ENCODE peak calls at places on chromosome 18, in five cellular contexts. One of them, this sample, is unnamed.

GRCh38 chr18:6058941-6059340 is 163.6 kb upstream of the TMEM200C start:
- DNase-seq in CD8-positive, alpha-beta memory T cell: no peak
- DNase-seq in Peyer's patch: no peak
- DNase-seq in sigmoid colon: no peak
- DNase-seq in naive thymus-derived CD4-positive, alpha-beta T cell: no peak
- DNase-seq in this sample: no peak

GRCh38 chr18:67621025-67621713 is 104.6 kb upstream of the DSEL start:
- DNase-seq in sigmoid colon: no peak
- DNase-seq in Peyer's patch: no peak
- DNase-seq in CD8-positive, alpha-beta memory T cell: no peak
- DNase-seq in naive thymus-derived CD4-positive, alpha-beta T cell: no peak
- DNase-seq in this sample: no peak

GRCh38 chr18:45104071-45104440 is 423.4 kb downstream of the SETBP1 start:
- DNase-seq in sigmoid colon: no peak
- DNase-seq in CD8-positive, alpha-beta memory T cell: no peak
- DNase-seq in Peyer's patch: no peak
- DNase-seq in naive thymus-derived CD4-positive, alpha-beta T cell: no peak
- DNase-seq in this sample: no peak

GRCh38 chr18:13993730-13994129 is 78.4 kb upstream of the MC2R start:
- DNase-seq in Peyer's patch: no peak
- DNase-seq in CD8-positive, alpha-beta memory T cell: no peak
- DNase-seq in sigmoid colon: no peak
- DNase-seq in naive thymus-derived CD4-positive, alpha-beta T cell: no peak
- DNase-seq in this sample: no peak

GRCh38 chr18:77108821-77109692 is 23.5 kb downstream of the MBP start:
- DNase-seq in naive thymus-derived CD4-positive, alpha-beta T cell: no peak
- DNase-seq in Peyer's patch: no peak
- DNase-seq in CD8-positive, alpha-beta memory T cell: no peak
- DNase-seq in sigmoid colon: no peak
- DNase-seq in this sample: no peak

GRCh38 chr18:45962461-45962860 is 4.7 kb downstream of the EPG5 start:
- DNase-seq in Peyer's patch: no peak
- DNase-seq in sigmoid colon: no peak
- DNase-seq in naive thymus-derived CD4-positive, alpha-beta T cell: no peak
- DNase-seq in CD8-positive, alpha-beta memory T cell: peak
- DNase-seq in this sample: no peak

GRCh38 chr18:9827856-9828793 is 57.6 kb upstream of the TXNDC2 start:
- DNase-seq in naive thymus-derived CD4-positive, alpha-beta T cell: no peak
- DNase-seq in Peyer's patch: no peak
- DNase-seq in sigmoid colon: peak
- DNase-seq in CD8-positive, alpha-beta memory T cell: no peak
- DNase-seq in this sample: no peak

GRCh38 chr18:79385749-79386341 is 9.9 kb upstream of the NFATC1 start:
- DNase-seq in sigmoid colon: peak
- DNase-seq in naive thymus-derived CD4-positive, alpha-beta T cell: no peak
- DNase-seq in Peyer's patch: no peak
- DNase-seq in CD8-positive, alpha-beta memory T cell: no peak
- DNase-seq in this sample: no peak

GRCh38 chr18:51151568-51152511 is 45.6 kb downstream of the MEX3C start:
- DNase-seq in sigmoid colon: no peak
- DNase-seq in naive thymus-derived CD4-positive, alpha-beta T cell: peak
- DNase-seq in Peyer's patch: no peak
- DNase-seq in CD8-positive, alpha-beta memory T cell: peak
- DNase-seq in this sample: no peak

GRCh38 chr18:46407471-46408166 is 249.4 kb downstream of the LOXHD1 start:
- DNase-seq in naive thymus-derived CD4-positive, alpha-beta T cell: no peak
- DNase-seq in sigmoid colon: peak
- DNase-seq in Peyer's patch: no peak
- DNase-seq in CD8-positive, alpha-beta memory T cell: no peak
- DNase-seq in this sample: no peak

GRCh38 chr18:32661486-32662299 is 111.1 kb downstream of the KLHL14 start:
- DNase-seq in CD8-positive, alpha-beta memory T cell: no peak
- DNase-seq in Peyer's patch: no peak
- DNase-seq in naive thymus-derived CD4-positive, alpha-beta T cell: no peak
- DNase-seq in sigmoid colon: no peak
- DNase-seq in this sample: no peak

GRCh38 chr18:1846640-1847039 is 724.7 kb downstream of the METTL4 start:
- DNase-seq in Peyer's patch: no peak
- DNase-seq in sigmoid colon: no peak
- DNase-seq in CD8-positive, alpha-beta memory T cell: no peak
- DNase-seq in naive thymus-derived CD4-positive, alpha-beta T cell: no peak
- DNase-seq in this sample: no peak

GRCh38 chr18:68489018-68489792 is 225.7 kb downstream of the TMX3 start:
- DNase-seq in Peyer's patch: no peak
- DNase-seq in naive thymus-derived CD4-positive, alpha-beta T cell: no peak
- DNase-seq in CD8-positive, alpha-beta memory T cell: no peak
- DNase-seq in sigmoid colon: no peak
- DNase-seq in this sample: no peak

GRCh38 chr18:386950-387349 is 113.6 kb downstream of the COLEC12 start:
- DNase-seq in CD8-positive, alpha-beta memory T cell: no peak
- DNase-seq in naive thymus-derived CD4-positive, alpha-beta T cell: no peak
- DNase-seq in Peyer's patch: no peak
- DNase-seq in sigmoid colon: no peak
- DNase-seq in this sample: no peak

GRCh38 chr18:45726603-45727002 is 2.6 kb downstream of the SLC14A1 start:
- DNase-seq in naive thymus-derived CD4-positive, alpha-beta T cell: no peak
- DNase-seq in CD8-positive, alpha-beta memory T cell: no peak
- DNase-seq in sigmoid colon: no peak
- DNase-seq in Peyer's patch: no peak
- DNase-seq in this sample: no peak

GRCh38 chr18:79353238-79353637 is 42.5 kb upstream of the NFATC1 start:
- DNase-seq in CD8-positive, alpha-beta memory T cell: no peak
- DNase-seq in sigmoid colon: no peak
- DNase-seq in naive thymus-derived CD4-positive, alpha-beta T cell: no peak
- DNase-seq in Peyer's patch: no peak
- DNase-seq in this sample: no peak

GRCh38 chr18:44781890-44782289 is 101.2 kb downstream of the SETBP1 start:
- DNase-seq in sigmoid colon: no peak
- DNase-seq in naive thymus-derived CD4-positive, alpha-beta T cell: no peak
- DNase-seq in CD8-positive, alpha-beta memory T cell: no peak
- DNase-seq in Peyer's patch: no peak
- DNase-seq in this sample: no peak

GRCh38 chr18:41940506-41941215 is 14.4 kb upstream of the PIK3C3 start:
- DNase-seq in Peyer's patch: no peak
- DNase-seq in sigmoid colon: no peak
- DNase-seq in CD8-positive, alpha-beta memory T cell: no peak
- DNase-seq in naive thymus-derived CD4-positive, alpha-beta T cell: no peak
- DNase-seq in this sample: no peak

GRCh38 chr18:28236487-28236886 is 59.6 kb upstream of the CDH2 start:
- DNase-seq in sigmoid colon: no peak
- DNase-seq in CD8-positive, alpha-beta memory T cell: no peak
- DNase-seq in Peyer's patch: no peak
- DNase-seq in naive thymus-derived CD4-positive, alpha-beta T cell: no peak
- DNase-seq in this sample: no peak

GRCh38 chr18:8991131-8991530 is 111.4 kb upstream of the NDUFV2 start:
- DNase-seq in naive thymus-derived CD4-positive, alpha-beta T cell: no peak
- DNase-seq in CD8-positive, alpha-beta memory T cell: no peak
- DNase-seq in Peyer's patch: no peak
- DNase-seq in sigmoid colon: no peak
- DNase-seq in this sample: no peak

GRCh38 chr18:27903906-27904305 is 273.0 kb downstream of the CDH2 start:
- DNase-seq in Peyer's patch: no peak
- DNase-seq in naive thymus-derived CD4-positive, alpha-beta T cell: no peak
- DNase-seq in sigmoid colon: no peak
- DNase-seq in CD8-positive, alpha-beta memory T cell: no peak
- DNase-seq in this sample: no peak

GRCh38 chr18:40904295-40904694 is 1050.7 kb upstream of the PIK3C3 start:
- DNase-seq in Peyer's patch: no peak
- DNase-seq in CD8-positive, alpha-beta memory T cell: no peak
- DNase-seq in naive thymus-derived CD4-positive, alpha-beta T cell: no peak
- DNase-seq in sigmoid colon: no peak
- DNase-seq in this sample: no peak

GRCh38 chr18:65725421-65726050 is 25.3 kb upstream of the CDH7 start:
- DNase-seq in Peyer's patch: peak
- DNase-seq in naive thymus-derived CD4-positive, alpha-beta T cell: no peak
- DNase-seq in sigmoid colon: no peak
- DNase-seq in CD8-positive, alpha-beta memory T cell: no peak
- DNase-seq in this sample: no peak

GRCh38 chr18:3710712-3711269 is 260.8 kb downstream of the TGIF1 start:
- DNase-seq in CD8-positive, alpha-beta memory T cell: no peak
- DNase-seq in naive thymus-derived CD4-positive, alpha-beta T cell: no peak
- DNase-seq in sigmoid colon: no peak
- DNase-seq in Peyer's patch: peak
- DNase-seq in this sample: no peak

GRCh38 chr18:44897445-44898215 is 216.9 kb downstream of the SETBP1 start:
- DNase-seq in sigmoid colon: no peak
- DNase-seq in naive thymus-derived CD4-positive, alpha-beta T cell: no peak
- DNase-seq in Peyer's patch: no peak
- DNase-seq in CD8-positive, alpha-beta memory T cell: no peak
- DNase-seq in this sample: no peak

DNA sequence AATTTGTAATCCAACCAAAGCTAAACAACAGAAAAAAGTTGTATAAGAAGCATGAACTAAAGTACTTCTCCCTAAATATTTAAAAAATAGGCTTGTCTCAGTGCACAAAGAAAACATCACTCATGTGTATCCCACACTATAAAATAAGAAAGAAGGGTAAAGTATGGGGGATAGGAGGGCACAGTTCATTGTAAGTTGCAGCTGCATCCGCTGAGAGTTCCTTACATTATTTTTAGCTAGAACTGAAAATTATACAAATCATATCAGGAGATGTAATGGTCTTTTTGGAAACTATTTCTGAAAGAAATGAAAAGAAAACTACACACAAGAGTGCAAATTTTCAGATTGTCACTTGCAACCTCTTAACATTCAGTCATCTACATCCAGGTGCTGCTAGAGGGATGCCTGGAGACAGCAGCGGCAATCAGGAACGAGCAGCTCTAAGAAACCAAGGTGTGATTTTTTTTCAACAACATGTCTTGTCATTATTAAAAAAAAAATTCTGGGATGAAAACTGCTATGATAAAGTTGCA is 273.6 kb downstream of the ASXL3 start:
- DNase-seq in CD8-positive, alpha-beta memory T cell: no peak
- DNase-seq in Peyer's patch: no peak
- DNase-seq in naive thymus-derived CD4-positive, alpha-beta T cell: no peak
- DNase-seq in sigmoid colon: no peak
- DNase-seq in this sample: no peak
- H3K27ac ChIP-seq in CD8-positive, alpha-beta memory T cell: no peak
- H3K27ac ChIP-seq in Peyer's patch: no peak
- H3K27ac ChIP-seq in naive thymus-derived CD4-positive, alpha-beta T cell: no peak
- H3K27ac ChIP-seq in sigmoid colon: no peak
- H3K27ac ChIP-seq in this sample: no peak

GRCh38 chr18:26540041-26540628 is 8.2 kb downstream of the KCTD1 start:
- DNase-seq in CD8-positive, alpha-beta memory T cell: no peak
- DNase-seq in sigmoid colon: no peak
- DNase-seq in naive thymus-derived CD4-positive, alpha-beta T cell: no peak
- DNase-seq in Peyer's patch: no peak
- DNase-seq in this sample: no peak
- H3K27ac ChIP-seq in CD8-positive, alpha-beta memory T cell: no peak
- H3K27ac ChIP-seq in sigmoid colon: no peak
- H3K27ac ChIP-seq in naive thymus-derived CD4-positive, alpha-beta T cell: no peak
- H3K27ac ChIP-seq in Peyer's patch: no peak
- H3K27ac ChIP-seq in this sample: peak

DNA sequence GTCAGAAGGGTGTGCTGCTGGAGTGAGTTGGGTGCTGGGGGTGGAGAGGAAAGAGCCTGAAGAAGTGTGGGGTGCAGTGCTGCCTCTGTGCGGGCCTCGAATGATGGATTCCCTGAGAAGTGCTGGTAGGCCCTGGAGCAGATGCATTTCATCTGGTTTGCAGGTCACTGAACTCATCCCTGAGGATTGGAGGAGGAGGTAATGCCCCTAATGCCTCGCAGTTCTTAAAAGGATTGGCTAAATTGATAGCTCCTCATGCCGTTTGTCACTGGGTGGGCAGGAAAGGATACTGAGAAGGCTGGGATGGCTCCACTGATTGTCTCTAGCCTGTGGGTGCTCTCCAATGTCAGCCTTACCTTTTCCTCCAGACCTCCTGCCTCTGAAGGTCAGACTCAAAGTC is 74.1 kb downstream of the CTIF start:
- DNase-seq in CD8-positive, alpha-beta memory T cell: no peak
- DNase-seq in naive thymus-derived CD4-positive, alpha-beta T cell: no peak
- DNase-seq in sigmoid colon: no peak
- DNase-seq in Peyer's patch: no peak
- DNase-seq in this sample: no peak
- H3K27ac ChIP-seq in CD8-positive, alpha-beta memory T cell: no peak
- H3K27ac ChIP-seq in naive thymus-derived CD4-positive, alpha-beta T cell: no peak
- H3K27ac ChIP-seq in sigmoid colon: peak
- H3K27ac ChIP-seq in Peyer's patch: no peak
- H3K27ac ChIP-seq in this sample: peak

GRCh38 chr18:59624384-59624760 is 72.9 kb downstream of the CCBE1 start:
- DNase-seq in naive thymus-derived CD4-positive, alpha-beta T cell: no peak
- DNase-seq in sigmoid colon: no peak
- DNase-seq in CD8-positive, alpha-beta memory T cell: no peak
- DNase-seq in Peyer's patch: no peak
- DNase-seq in this sample: no peak
- H3K27ac ChIP-seq in naive thymus-derived CD4-positive, alpha-beta T cell: no peak
- H3K27ac ChIP-seq in sigmoid colon: no peak
- H3K27ac ChIP-seq in CD8-positive, alpha-beta memory T cell: no peak
- H3K27ac ChIP-seq in Peyer's patch: no peak
- H3K27ac ChIP-seq in this sample: no peak

DNA sequence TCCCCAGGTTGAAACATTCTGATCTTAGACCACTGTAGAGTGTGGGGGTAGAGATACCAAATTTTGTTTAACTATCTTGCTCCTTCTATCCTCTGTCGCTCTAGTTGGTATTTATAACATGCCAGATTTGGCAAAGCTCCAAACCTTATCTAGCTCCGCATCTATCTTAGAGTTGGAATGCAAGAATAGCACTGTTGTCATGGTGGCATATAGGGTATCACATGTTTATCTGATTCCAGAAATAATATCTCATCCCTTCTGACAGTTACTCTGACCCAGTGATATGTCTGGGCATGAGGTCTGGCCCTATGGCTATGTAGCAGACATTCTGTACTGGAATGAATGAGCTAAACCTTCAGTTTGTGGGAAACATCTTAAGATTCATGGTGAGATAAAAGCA is 51.7 kb downstream of the CABYR start:
- DNase-seq in naive thymus-derived CD4-positive, alpha-beta T cell: no peak
- DNase-seq in Peyer's patch: no peak
- DNase-seq in sigmoid colon: no peak
- DNase-seq in CD8-positive, alpha-beta memory T cell: no peak
- DNase-seq in this sample: no peak
- H3K27ac ChIP-seq in naive thymus-derived CD4-positive, alpha-beta T cell: no peak
- H3K27ac ChIP-seq in Peyer's patch: no peak
- H3K27ac ChIP-seq in sigmoid colon: no peak
- H3K27ac ChIP-seq in CD8-positive, alpha-beta memory T cell: no peak
- H3K27ac ChIP-seq in this sample: no peak

GRCh38 chr18:35470440-35470839 is 27.3 kb downstream of the INO80C start:
- DNase-seq in CD8-positive, alpha-beta memory T cell: no peak
- DNase-seq in sigmoid colon: no peak
- DNase-seq in Peyer's patch: no peak
- DNase-seq in naive thymus-derived CD4-positive, alpha-beta T cell: no peak
- DNase-seq in this sample: no peak
- H3K27ac ChIP-seq in CD8-positive, alpha-beta memory T cell: no peak
- H3K27ac ChIP-seq in sigmoid colon: peak
- H3K27ac ChIP-seq in Peyer's patch: no peak
- H3K27ac ChIP-seq in naive thymus-derived CD4-positive, alpha-beta T cell: no peak
- H3K27ac ChIP-seq in this sample: peak

DNA sequence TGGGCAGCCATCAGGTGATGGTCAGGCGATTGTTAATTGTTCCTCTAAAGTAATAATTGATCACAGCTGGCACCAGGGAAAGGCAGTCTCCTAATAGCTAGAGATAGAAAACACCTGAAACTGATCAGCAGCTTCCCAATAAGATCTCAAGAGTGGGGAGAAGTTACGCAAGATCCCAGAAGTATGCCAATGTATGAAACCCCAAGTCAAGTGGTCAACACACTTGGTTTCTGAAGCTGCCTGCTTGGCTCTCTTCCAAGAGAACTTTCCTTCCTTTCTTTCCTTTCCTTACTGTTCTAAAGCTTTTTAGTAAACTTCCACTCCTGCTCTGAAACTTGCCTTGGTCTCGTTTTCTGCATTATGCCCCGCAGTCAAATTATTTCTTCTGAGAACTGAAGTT is 201.6 kb upstream of the SKOR2 start:
- DNase-seq in CD8-positive, alpha-beta memory T cell: no peak
- DNase-seq in Peyer's patch: no peak
- DNase-seq in sigmoid colon: no peak
- DNase-seq in naive thymus-derived CD4-positive, alpha-beta T cell: no peak
- DNase-seq in this sample: no peak
- H3K27ac ChIP-seq in CD8-positive, alpha-beta memory T cell: no peak
- H3K27ac ChIP-seq in Peyer's patch: no peak
- H3K27ac ChIP-seq in sigmoid colon: no peak
- H3K27ac ChIP-seq in naive thymus-derived CD4-positive, alpha-beta T cell: no peak
- H3K27ac ChIP-seq in this sample: no peak